ENCODE peak calls at places on chromosome 12, in four cellular contexts. One of them, this sample, is unnamed.

GRCh38 chr12:124159655-124160054 is 135.2 kb upstream of the RFLNA start:
- DNase-seq in RWPE1: no peak
- DNase-seq in NCI-H1436: no peak
- DNase-seq in omental fat pad: no peak
- DNase-seq in this sample: peak; percentile 40

GRCh38 chr12:48615681-48616080 is 45.8 kb upstream of the LALBA start:
- DNase-seq in omental fat pad: no peak
- DNase-seq in NCI-H1436: no peak
- DNase-seq in RWPE1: no peak
- DNase-seq in this sample: no peak

GRCh38 chr12:132419612-132420237 is 70.2 kb upstream of the FBRSL1 start:
- DNase-seq in RWPE1: no peak
- DNase-seq in NCI-H1436: no peak
- DNase-seq in omental fat pad: no peak
- DNase-seq in this sample: peak; percentile 14

GRCh38 chr12:61538951-61539350 is 721.3 kb upstream of the USP15 start:
- DNase-seq in RWPE1: no peak
- DNase-seq in omental fat pad: no peak
- DNase-seq in NCI-H1436: no peak
- DNase-seq in this sample: no peak

GRCh38 chr12:8844665-8845064 is 22.2 kb downstream of the A2ML1 start:
- DNase-seq in omental fat pad: no peak
- DNase-seq in RWPE1: no peak
- DNase-seq in NCI-H1436: no peak
- DNase-seq in this sample: no peak

GRCh38 chr12:77003244-77003643 is 62.1 kb downstream of the E2F7 start:
- DNase-seq in RWPE1: no peak
- DNase-seq in omental fat pad: no peak
- DNase-seq in NCI-H1436: no peak
- DNase-seq in this sample: no peak

GRCh38 chr12:43550831-43551270 is 1.2 kb downstream of the ADAMTS20 start:
- DNase-seq in omental fat pad: no peak
- DNase-seq in NCI-H1436: no peak
- DNase-seq in RWPE1: no peak
- DNase-seq in this sample: no peak

GRCh38 chr12:59075968-59076367 is 155.7 kb upstream of the LRIG3 start:
- DNase-seq in RWPE1: no peak
- DNase-seq in NCI-H1436: no peak
- DNase-seq in omental fat pad: no peak
- DNase-seq in this sample: no peak

GRCh38 chr12:1918875-1919236 is 404 bp upstream of the CACNA2D4 start:
- DNase-seq in omental fat pad: no peak
- DNase-seq in NCI-H1436: no peak
- DNase-seq in RWPE1: no peak
- DNase-seq in this sample: no peak

GRCh38 chr12:48958049-48958388 is 732 bp upstream of the ARF3 start:
- DNase-seq in NCI-H1436: no peak
- DNase-seq in omental fat pad: no peak
- DNase-seq in RWPE1: no peak
- DNase-seq in this sample: no peak

GRCh38 chr12:59149995-59150642 is 229.8 kb upstream of the LRIG3 start:
- DNase-seq in RWPE1: peak; percentile 67
- DNase-seq in NCI-H1436: peak; percentile 81
- DNase-seq in omental fat pad: no peak
- DNase-seq in this sample: peak; percentile 70

GRCh38 chr12:42196728-42197603 is 41.1 kb downstream of the YAF2 start:
- DNase-seq in omental fat pad: no peak
- DNase-seq in NCI-H1436: no peak
- DNase-seq in RWPE1: no peak
- DNase-seq in this sample: no peak

GRCh38 chr12:110084314-110085015 is 36.1 kb upstream of the C12orf76 start:
- DNase-seq in omental fat pad: no peak
- DNase-seq in RWPE1: no peak
- DNase-seq in NCI-H1436: no peak
- DNase-seq in this sample: no peak

GRCh38 chr12:49881400-49882247 is 22.1 kb downstream of the FAIM2 start:
- DNase-seq in omental fat pad: no peak
- DNase-seq in NCI-H1436: no peak
- DNase-seq in RWPE1: no peak
- DNase-seq in this sample: no peak

GRCh38 chr12:3750616-3751015 is 2.3 kb downstream of the CRACR2A start:
- DNase-seq in NCI-H1436: no peak
- DNase-seq in RWPE1: no peak
- DNase-seq in omental fat pad: no peak
- DNase-seq in this sample: no peak

GRCh38 chr12:98503593-98504367 is 11.6 kb upstream of the TMPO start:
- DNase-seq in RWPE1: peak; percentile 85
- DNase-seq in NCI-H1436: peak; percentile 91
- DNase-seq in omental fat pad: peak; percentile 87
- DNase-seq in this sample: peak; percentile 93

GRCh38 chr12:115337693-115338543 is 653.9 kb upstream of the TBX3 start:
- DNase-seq in omental fat pad: no peak
- DNase-seq in RWPE1: peak; percentile 64
- DNase-seq in NCI-H1436: peak; percentile 67
- DNase-seq in this sample: peak; percentile 80

GRCh38 chr12:39122562-39123204 is 217.3 kb upstream of the CPNE8 start:
- DNase-seq in RWPE1: no peak
- DNase-seq in omental fat pad: no peak
- DNase-seq in NCI-H1436: no peak
- DNase-seq in this sample: no peak

GRCh38 chr12:128903231-128903630 is 50.0 kb downstream of the GLT1D1 start:
- DNase-seq in NCI-H1436: no peak
- DNase-seq in omental fat pad: no peak
- DNase-seq in RWPE1: no peak
- DNase-seq in this sample: no peak

GRCh38 chr12:123356159-123356670 is 8.4 kb downstream of the SBNO1 start:
- DNase-seq in omental fat pad: no peak
- DNase-seq in RWPE1: no peak
- DNase-seq in NCI-H1436: no peak
- DNase-seq in this sample: no peak

GRCh38 chr12:52728374-52728773 is 25.1 kb upstream of the KRT77 start:
- DNase-seq in omental fat pad: no peak
- DNase-seq in NCI-H1436: no peak
- DNase-seq in RWPE1: no peak
- DNase-seq in this sample: no peak

GRCh38 chr12:44875417-44875953 is 630 bp downstream of the NELL2 start:
- DNase-seq in NCI-H1436: peak; percentile 4
- DNase-seq in omental fat pad: no peak
- DNase-seq in RWPE1: no peak
- DNase-seq in this sample: no peak

GRCh38 chr12:107568718-107569117 is 116.9 kb upstream of the PWP1 start:
- DNase-seq in RWPE1: peak; percentile 64
- DNase-seq in NCI-H1436: no peak
- DNase-seq in omental fat pad: no peak
- DNase-seq in this sample: no peak

This sample was measured in foreskin melanocyte.